ENCODE peak calls at places on chromosome 3, in ten cellular contexts. B is keratinocyte; P is T-helper 1 cell; F is posterior cingulate gyrus; C is activated T-helper 1 cell treated with anti-CD3 and anti-CD28 coated beads, Interleukin-12 subunit alpha, Interleukin-12 subunit beta, Interleukin-2, Interleukin-4 antibody, amounts not matched to agents 30 ng/mL and 10 ng/mL and 1 ng/mL, durations not matched to agents 14 hours and 24 hours and 36 hours; D is fibroblast of lung; U is adipocyte; Q is Right ventricle myocardium superior; L is amygdala; Z is stimulated activated naive CD8-positive, alpha-beta T cell treated with anti-CD3 and anti-CD28 coated beads, Interleukin-15, Interleukin-2, amounts not matched to agents 100 U/mL and 50 U/mL, for 24 hours. N is an unnamed sample.

GRCh38 chr3:146705205-146705604 is 100.1 kb upstream of the PLSCR5 start:
- DNase-seq in U (no peak), F (no peak), P (peak; percentile 33), L (no peak), B (no peak), Q (no peak), Z (no peak), D (no peak), C (no peak), N (no peak)

GRCh38 chr3:127707777-127708438 is 35.2 kb downstream of the ABTB1 start:
- DNase-seq in D (no peak), C (no peak), P (no peak), F (peak; percentile 89), Z (no peak), B (no peak), L (no peak), Q (no peak), U (no peak), N (no peak)

GRCh38 chr3:184687363-184688049 is 24.4 kb downstream of the MAGEF1 start:
- DNase-seq in Z (no peak), F (peak; percentile 87), L (peak; percentile 32), B (no peak), U (no peak), P (no peak), Q (peak; percentile 66), D (no peak), C (no peak), N (no peak)

GRCh38 chr3:147407107-147407494 is 758 bp upstream of the ZIC4 start:
- DNase-seq in Z (no peak), P (no peak), U (no peak), F (no peak), C (no peak), B (no peak), L (no peak), Q (no peak), D (no peak), N (no peak)

GRCh38 chr3:142053835-142054234 is 95.5 kb downstream of the TFDP2 start:
- DNase-seq in Z (no peak), B (no peak), L (no peak), Q (no peak), F (no peak), U (no peak), P (no peak), C (no peak), D (no peak), N (no peak)

GRCh38 chr3:179321585-179322322 is 1.1 kb upstream of the ZNF639 start:
- DNase-seq in Q (no peak), C (no peak), D (peak; percentile 70), P (peak; percentile 31), B (no peak), Z (peak; percentile 20), U (peak; percentile 78), F (peak; percentile 90), L (peak; percentile 16), N (peak; percentile 54)

GRCh38 chr3:144055604-144056003 is 84.0 kb downstream of the DIPK2A start:
- DNase-seq in Z (no peak), C (no peak), Q (no peak), D (no peak), U (peak; percentile 60), P (no peak), L (no peak), F (no peak), B (no peak), N (no peak)

GRCh38 chr3:46361408-46362283 is 7.7 kb downstream of the CCR2 start:
- DNase-seq in U (peak; percentile 3), B (no peak), C (no peak), Z (no peak), D (no peak), L (no peak), F (no peak), Q (peak; percentile 51), P (peak; percentile 61), N (no peak)

GRCh38 chr3:25910997-25911396 is 121.1 kb downstream of the OXSM start:
- DNase-seq in B (no peak), U (no peak), D (peak; percentile 49), L (no peak), Z (peak; percentile 66), F (peak; percentile 80), P (peak; percentile 8), Q (no peak), C (no peak), N (no peak)

GRCh38 chr3:49378249-49378899 is 20.2 kb upstream of the GPX1 start:
- DNase-seq in L (no peak), Z (no peak), F (peak; percentile 85), Q (peak; percentile 49), B (no peak), U (peak; percentile 63), D (peak; percentile 61), C (no peak), P (no peak), N (no peak)

GRCh38 chr3:51686512-51687215 is 15.6 kb downstream of the TEX264 start:
- DNase-seq in Q (peak; percentile 80), D (no peak), U (no peak), P (peak; percentile 97), Z (peak; percentile 85), F (peak; percentile 77), C (peak; percentile 75), L (no peak), B (peak; percentile 65), N (no peak)

GRCh38 chr3:10205461-10206165 is 40.9 kb downstream of the IRAK2 start:
- DNase-seq in Q (peak; percentile 54), B (peak; percentile 68), U (peak; percentile 74), D (peak; percentile 94), F (peak; percentile 75), L (peak; percentile 28), Z (no peak), C (no peak), P (no peak), N (peak; percentile 77)

GRCh38 chr3:132417695-132418520 is 606 bp downstream of the DNAJC13 start:
- DNase-seq in L (peak; percentile 50), F (no peak), B (no peak), Z (peak; percentile 60), C (peak; percentile 44), D (peak; percentile 76), U (peak; percentile 72), Q (peak; percentile 70), P (peak; percentile 64), N (peak; percentile 64)

GRCh38 chr3:47404955-47405790 is 24.4 kb downstream of the PTPN23 start:
- DNase-seq in Q (peak; percentile 79), U (peak; percentile 84), F (peak; percentile 94), C (no peak), L (peak; percentile 85), P (no peak), D (peak; percentile 62), Z (no peak), B (no peak), N (peak; percentile 50)

GRCh38 chr3:172315401-172316091 is 132.7 kb downstream of the GHSR start:
- DNase-seq in F (no peak), Q (no peak), D (peak; percentile 88), B (no peak), P (no peak), U (peak; percentile 39), L (no peak), C (no peak), Z (no peak), N (peak; percentile 39)

GRCh38 chr3:151544164-151544548 is 83.3 kb upstream of the IGSF10 start:
- DNase-seq in P (no peak), Z (no peak), L (no peak), Q (no peak), B (no peak), C (no peak), F (no peak), U (no peak), D (no peak), N (no peak)

GRCh38 chr3:9688961-9689360 is 14.7 kb upstream of the CPNE9 start:
- DNase-seq in Z (no peak), C (no peak), F (peak; percentile 77), D (no peak), U (no peak), L (no peak), Q (no peak), P (no peak), B (no peak), N (no peak)

GRCh38 chr3:153293222-153293621 is 131.2 kb downstream of the RAP2B start:
- DNase-seq in F (no peak), D (peak; percentile 85), C (no peak), B (no peak), Z (no peak), Q (no peak), U (peak; percentile 84), L (no peak), P (no peak), N (peak; percentile 34)

GRCh38 chr3:122415762-122416654 is at the start of gene WDR5B:
- DNase-seq in Q (peak; percentile 97), F (peak; percentile 99), C (peak; percentile 96), D (peak; percentile 98), B (peak; percentile 80), Z (peak; percentile 99), L (no peak), U (peak; percentile 99), P (peak; percentile 97), N (peak; percentile 98)

N was measured in AG08396.